ENCODE peak calls at places on chromosomes 5 and 9, in five cellular contexts. L is fibroblast of lung, D is DMS79 treated with DMSO at 0.1 percent for 48 hours, E is neural crest cell, K is GM04504. P is an unnamed sample.

GRCh38 chr5:148733601-148734438 is 79.5 kb upstream of the HTR4 start:
- DNase-seq in L (peak; percentile 90), D (peak; percentile 11), E (peak; percentile 83), K (peak; percentile 51), P (peak; percentile 86)

GRCh38 chr5:132260051-132260450 is 2.6 kb downstream of the PDLIM4 start:
- DNase-seq in L (peak; percentile 33), D (no peak), E (no peak), K (no peak), P (no peak)

GRCh38 chr9:97781902-97782301 is 71.1 kb upstream of the FOXE1 start:
- DNase-seq in L (no peak), D (no peak), E (no peak), K (no peak), P (no peak)

GRCh38 chr9:128159073-128159783 is 837 bp upstream of the BBLN start:
- DNase-seq in L (no peak), D (no peak), E (no peak), K (no peak), P (no peak)

GRCh38 chr9:10706788-10707187 is 94.0 kb upstream of the PTPRD start:
- DNase-seq in L (no peak), D (no peak), E (no peak), K (no peak), P (no peak)

GRCh38 chr5:126198509-126198908 is 224.7 kb upstream of the GRAMD2B start:
- DNase-seq in L (no peak), D (no peak), E (no peak), K (no peak), P (no peak)

GRCh38 chr5:170571331-170571731 is 67.5 kb downstream of the KCNIP1 start:
- DNase-seq in L (no peak), D (peak; percentile 52), E (no peak), K (peak; percentile 15), P (no peak)

GRCh38 chr5:127373858-127374491 is 83.4 kb downstream of the MEGF10 start:
- DNase-seq in L (no peak), D (no peak), E (no peak), K (no peak), P (no peak)

GRCh38 chr9:99628843-99629242 is 192.8 kb upstream of the NR4A3 start:
- DNase-seq in L (no peak), D (no peak), E (no peak), K (no peak), P (no peak)

GRCh38 chr9:89427621-89428221 is 70.2 kb downstream of the SEMA4D start:
- DNase-seq in L (no peak), D (no peak), E (no peak), K (no peak), P (no peak)

GRCh38 chr9:108434502-108434901 is 421.3 kb downstream of the ACTL7B start:
- DNase-seq in L (peak; percentile 75), D (no peak), E (no peak), K (peak; percentile 5), P (no peak)

GRCh38 chr5:171379961-171380360 is 7.7 kb upstream of the NPM1 start:
- DNase-seq in L (no peak), D (no peak), E (no peak), K (no peak), P (no peak)

GRCh38 chr9:137167752-137168574 is 1.9 kb downstream of the LRRC26 start:
- DNase-seq in L (peak; percentile 39), D (peak; percentile 75), E (peak; percentile 26), K (no peak), P (peak; percentile 19)

GRCh38 chr5:142363619-142363963 is 38.8 kb upstream of the SPRY4 start:
- DNase-seq in L (no peak), D (no peak), E (no peak), K (no peak), P (no peak)

P was measured in cardiac muscle cell.